ENCODE peak calls at places on chromosomes 6 and 20, in four cellular contexts. E is hepatocyte; J is NCI-H1694 treated with DMSO at 0.1 percent for 48 hours; H is activated naive CD8-positive, alpha-beta T cell treated with anti-CD3 and anti-CD28 coated beads for 36 hours. Q is an unnamed sample.

GRCh38 chr20:42401598-42401997 is 783.4 kb upstream of the CHD6 start:
- DNase-seq in H (no peak), E (no peak), J (no peak), Q (no peak)

GRCh38 chr6:105397987-105398386 is 4.9 kb downstream of the PREP start:
- DNase-seq in J (no peak), E (no peak), H (no peak), Q (peak; percentile 35)

GRCh38 chr6:1473166-1473565 is 83.8 kb downstream of the FOXF2 start:
- DNase-seq in J (no peak), E (no peak), H (no peak), Q (no peak)

GRCh38 chr6:134047673-134048072 is 4.8 kb downstream of the SLC2A12 start:
- DNase-seq in E (no peak), H (no peak), J (no peak), Q (peak; percentile 53)

GRCh38 chr20:45506398-45506797 is 9.0 kb downstream of the SPINT3 start:
- DNase-seq in E (no peak), J (no peak), H (no peak), Q (no peak)

GRCh38 chr6:85096976-85097375 is 332.6 kb upstream of the TBX18 start:
- DNase-seq in E (no peak), J (no peak), H (no peak), Q (no peak)

GRCh38 chr6:165627366-165627765 is 35.7 kb downstream of the PDE10A start:
- DNase-seq in E (no peak), H (no peak), J (no peak), Q (no peak)

GRCh38 chr6:44593539-44593944 is 206.0 kb downstream of the CDC5L start:
- DNase-seq in J (peak; percentile 24), E (peak; percentile 67), H (peak; percentile 53), Q (no peak)

GRCh38 chr20:45419188-45420091 is 3.5 kb downstream of the PIGT start:
- DNase-seq in H (no peak), E (no peak), J (no peak), Q (peak; percentile 65)

Q was measured in globus pallidus.